ENCODE peak calls at places on chromosomes 11 and 22, in seven cellular contexts. V, M, N, D, K, R and C are unnamed samples.

GRCh38 chr11:64643927-64644326 is 52.9 kb downstream of the SLC22A12 start:
- DNase-seq in V (no peak), M (no peak), N (no peak), D (no peak), K (no peak), R (no peak), C (no peak)

GRCh38 chr22:35312198-35313059 is 12.7 kb downstream of the TOM1 start:
- DNase-seq in V (no peak), M (no peak), N (no peak), D (peak), K (peak), R (no peak), C (no peak)

GRCh38 chr11:79262221-79262620 is 178.6 kb downstream of the TENM4 start:
- DNase-seq in V (no peak), M (no peak), N (no peak), D (peak), K (no peak), R (no peak), C (no peak)

GRCh38 chr11:10984250-10984649 is 126.4 kb upstream of the ZBED5 start:
- DNase-seq in V (no peak), M (peak), N (no peak), D (no peak), K (peak), R (no peak), C (no peak)

GRCh38 chr11:134576721-134577171 is 164.7 kb upstream of the B3GAT1 start:
- DNase-seq in V (no peak), M (no peak), N (no peak), D (no peak), K (no peak), R (no peak), C (no peak)

GRCh38 chr11:27367881-27368280 is 4.9 kb upstream of the CCDC34 start:
- DNase-seq in V (no peak), M (no peak), N (no peak), D (no peak), K (no peak), R (no peak), C (no peak)

GRCh38 chr22:45210577-45211431 is 29.9 kb downstream of the KIAA0930 start:
- DNase-seq in V (no peak), M (no peak), N (no peak), D (no peak), K (peak), R (no peak), C (no peak)

GRCh38 chr22:35705141-35705540 is 12.5 kb upstream of the APOL5 start:
- DNase-seq in V (no peak), M (no peak), N (peak), D (peak), K (peak), R (no peak), C (no peak)

GRCh38 chr11:64245401-64245796 is 1.3 kb downstream of the PPP1R14B start:
- DNase-seq in V (peak), M (no peak), N (no peak), D (no peak), K (no peak), R (no peak), C (no peak)

GRCh38 chr11:61102667-61103491 is 590 bp downstream of the CD5 start:
- DNase-seq in V (no peak), M (no peak), N (no peak), D (no peak), K (no peak), R (no peak), C (no peak)

GRCh38 chr11:61106906-61107470 is 4.7 kb downstream of the CD5 start:
- DNase-seq in V (no peak), M (no peak), N (no peak), D (no peak), K (no peak), R (no peak), C (no peak)

GRCh38 chr11:61106296-61106695 is 4.0 kb downstream of the CD5 start:
- DNase-seq in V (no peak), M (no peak), N (no peak), D (no peak), K (no peak), R (no peak), C (no peak)

GRCh38 chr11:61103851-61104423 is 1.6 kb downstream of the CD5 start:
- DNase-seq in V (no peak), M (no peak), N (no peak), D (no peak), K (no peak), R (no peak), C (no peak)

GRCh38 chr11:61104963-61105362 is 2.7 kb downstream of the CD5 start:
- DNase-seq in V (no peak), M (no peak), N (no peak), D (no peak), K (no peak), R (no peak), C (no peak)
- TF ChIP-seq CTCF in V (no peak), M (no peak), N (no peak), D (no peak), K (no peak), R (no peak), C (no peak)

GRCh38 chr11:76554767-76555166 is 109.9 kb downstream of the EMSY start:
- DNase-seq in V (no peak), M (no peak), N (no peak), D (no peak), K (no peak), R (no peak), C (no peak)
- TF ChIP-seq CTCF in V (no peak), M (no peak), N (no peak), D (no peak), K (no peak), R (no peak), C (no peak)

GRCh38 chr22:29833392-29833949 is 4.6 kb downstream of the ASCC2 start:
- DNase-seq in V (no peak), M (no peak), N (no peak), D (no peak), K (no peak), R (no peak), C (no peak)

GRCh38 chr22:29840498-29840897 is 2.4 kb upstream of the ASCC2 start:
- DNase-seq in V (no peak), M (no peak), N (no peak), D (no peak), K (no peak), R (no peak), C (no peak)

GRCh38 chr22:29838599-29838956 is 504 bp upstream of the ASCC2 start:
- DNase-seq in V (no peak), M (no peak), N (no peak), D (no peak), K (no peak), R (no peak), C (no peak)

GRCh38 chr22:29842172-29842571 is 4.1 kb upstream of the ASCC2 start:
- DNase-seq in V (no peak), M (no peak), N (no peak), D (no peak), K (no peak), R (no peak), C (no peak)

GRCh38 chr22:29837780-29838598 is at the start of gene ASCC2:
- DNase-seq in V (peak), M (peak), N (peak), D (peak), K (peak), R (peak), C (peak)
- TF ChIP-seq CTCF in V (peak), M (no peak), N (no peak), D (no peak), K (no peak), R (no peak), C (no peak)

DNA sequence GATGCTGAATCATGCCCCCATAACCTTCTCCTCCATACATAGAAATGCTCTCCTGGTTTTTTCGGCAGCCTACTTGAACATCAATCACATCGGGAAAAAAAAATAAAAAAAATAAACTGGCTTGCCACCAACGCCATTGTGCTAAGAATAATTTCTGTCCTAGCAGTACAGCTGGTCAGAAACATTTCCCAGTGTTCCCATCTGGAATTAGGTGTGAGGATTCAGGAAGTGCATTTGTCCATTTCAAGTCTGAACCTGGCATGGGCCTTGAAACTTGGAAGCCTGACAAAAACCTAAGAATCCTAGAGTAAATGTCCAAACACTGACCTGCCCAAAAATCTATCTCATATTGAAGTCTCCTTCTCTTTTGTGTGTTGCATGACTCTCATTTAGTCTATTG is 16.6 kb upstream of the NAV2 start:
- DNase-seq in V (no peak), M (no peak), N (no peak), D (no peak), K (no peak), R (no peak), C (no peak)
- TF ChIP-seq CTCF in V (no peak), M (no peak), N (no peak), D (no peak), K (no peak), R (no peak), C (no peak)

DNA sequence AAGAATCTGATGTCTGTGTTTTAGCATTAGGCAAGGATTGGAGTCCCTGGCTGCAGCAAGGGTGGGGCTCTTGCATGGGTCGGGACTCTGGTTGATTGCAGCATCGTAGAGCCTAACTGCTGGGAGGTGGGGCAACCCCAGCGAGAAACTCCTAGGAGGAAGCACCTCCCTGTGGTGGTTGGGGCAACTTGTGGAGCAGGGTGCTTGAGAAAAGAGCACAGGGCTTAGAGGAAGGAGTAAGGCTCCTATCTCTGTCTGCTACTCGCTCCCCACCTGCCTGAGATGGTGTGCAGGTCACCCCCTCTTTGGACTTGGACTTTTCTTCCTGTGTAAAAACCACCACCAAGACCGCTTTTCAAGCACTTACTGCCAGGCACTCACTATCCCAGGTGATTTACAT is 15.6 kb downstream of the SREBF2 start:
- DNase-seq in V (no peak), M (peak), N (no peak), D (no peak), K (peak), R (no peak), C (no peak)
- TF ChIP-seq CTCF in V (peak), M (no peak), N (no peak), D (no peak), K (no peak), R (no peak), C (no peak)

DNA sequence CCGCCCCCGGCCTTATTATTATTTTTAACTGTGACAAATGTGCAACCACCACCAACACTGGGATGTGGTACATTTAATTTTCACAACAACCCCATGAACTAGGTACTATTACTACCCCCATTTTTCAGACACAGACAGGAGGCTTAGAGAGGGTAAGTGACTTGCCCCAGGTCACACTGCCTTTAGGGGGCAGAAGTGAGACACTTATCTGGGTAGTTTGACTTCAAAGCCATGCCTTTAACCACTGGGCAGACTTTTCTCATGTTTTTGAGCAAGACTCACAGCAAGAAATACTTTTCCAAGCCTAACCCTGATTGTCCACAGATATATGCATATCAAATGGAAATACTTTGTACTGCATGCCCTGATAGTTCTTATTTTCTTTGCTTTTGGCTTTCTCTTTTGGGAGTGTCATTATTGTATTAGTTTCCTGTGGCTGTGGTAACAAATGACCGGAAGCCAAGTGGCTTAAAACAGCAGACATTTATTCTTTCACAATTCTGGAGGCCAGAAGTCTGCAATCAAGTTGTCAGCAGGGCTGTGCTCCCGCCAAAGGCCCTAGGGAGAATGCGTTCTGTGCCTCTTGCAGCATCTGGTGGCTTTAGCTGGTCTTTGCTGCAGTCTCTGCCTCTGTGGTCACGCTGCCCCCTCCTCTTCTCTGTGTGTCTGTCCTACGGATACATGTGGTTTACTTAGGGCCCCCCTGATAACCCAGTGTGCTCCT is 110.8 kb downstream of the GRIK4 start:
- DNase-seq in V (no peak), M (peak), N (no peak), D (no peak), K (peak), R (no peak), C (no peak)
- TF ChIP-seq CTCF in V (no peak), M (no peak), N (no peak), D (no peak), K (peak), R (no peak), C (peak)

GRCh38 chr11:48020092-48020755 is 39.9 kb downstream of the PTPRJ start:
- DNase-seq in V (peak), M (no peak), N (no peak), D (no peak), K (no peak), R (no peak), C (no peak)
- TF ChIP-seq CTCF in V (no peak), M (no peak), N (no peak), D (no peak), K (no peak), R (no peak), C (no peak)

GRCh38 chr22:16721969-16722368 is 103.2 kb downstream of the XKR3 start:
- DNase-seq in V (no peak), M (no peak), N (no peak), D (no peak), K (no peak), R (no peak), C (no peak)

GRCh38 chr22:16717699-16718558 is 107.3 kb downstream of the XKR3 start:
- DNase-seq in V (no peak), M (no peak), N (no peak), D (no peak), K (no peak), R (no peak), C (no peak)
- TF ChIP-seq CTCF in V (no peak), M (no peak), N (peak), D (no peak), K (no peak), R (no peak), C (no peak)